ENCODE peak calls at places on chromosomes 12 and 14, in seven cellular contexts. H, X, B, C, E, Y and O are unnamed samples.

GRCh38 chr12:50715174-50715573 is 48.7 kb upstream of the ATF1 start:
- DNase-seq in H (no peak), X (peak; percentile 12), B (no peak), C (no peak), E (no peak), Y (no peak), O (no peak)

GRCh38 chr12:120761581-120761980 is 36.0 kb downstream of the ACADS start:
- DNase-seq in H (no peak), X (peak; percentile 57), B (no peak), C (peak; percentile 98), E (no peak), Y (peak; percentile 66), O (no peak)

GRCh38 chr12:93221841-93222240 is 155.9 kb upstream of the NUDT4 start:
- DNase-seq in H (no peak), X (no peak), B (no peak), C (no peak), E (no peak), Y (no peak), O (no peak)

GRCh38 chr12:106907411-106907810 is 48.3 kb upstream of the TMEM263 start:
- DNase-seq in H (no peak), X (no peak), B (no peak), C (no peak), E (no peak), Y (peak; percentile 33), O (no peak)

GRCh38 chr14:36955376-36955775 is 217.0 kb downstream of the SLC25A21 start:
- DNase-seq in H (no peak), X (peak; percentile 10), B (no peak), C (no peak), E (no peak), Y (no peak), O (no peak)

GRCh38 chr14:35412281-35413057 is 7.9 kb upstream of the NFKBIA start:
- DNase-seq in H (no peak), X (no peak), B (no peak), C (peak; percentile 44), E (no peak), Y (no peak), O (no peak)

GRCh38 chr12:88985011-88985410 is 367.3 kb downstream of the DUSP6 start:
- DNase-seq in H (no peak), X (no peak), B (no peak), C (no peak), E (no peak), Y (peak; percentile 31), O (no peak)

GRCh38 chr12:3204143-3204542 is 127.0 kb downstream of the TSPAN9 start:
- DNase-seq in H (no peak), X (no peak), B (peak; percentile 75), C (no peak), E (no peak), Y (no peak), O (no peak)

GRCh38 chr12:101570022-101570421 is 24.7 kb upstream of the MYBPC1 start:
- DNase-seq in H (no peak), X (peak; percentile 63), B (no peak), C (peak; percentile 29), E (no peak), Y (peak; percentile 48), O (peak; percentile 87)

GRCh38 chr14:98293527-98293926 is 978.5 kb downstream of the BCL11B start:
- DNase-seq in H (no peak), X (no peak), B (no peak), C (no peak), E (no peak), Y (no peak), O (no peak)

GRCh38 chr12:49741882-49742620 is 694 bp downstream of the TMBIM6 start:
- DNase-seq in H (no peak), X (peak; percentile 86), B (peak; percentile 84), C (peak; percentile 94), E (peak; percentile 27), Y (peak; percentile 94), O (peak; percentile 95)

GRCh38 chr12:47004634-47005033 is 74.8 kb upstream of the PCED1B start:
- DNase-seq in H (no peak), X (peak; percentile 17), B (no peak), C (peak; percentile 11), E (no peak), Y (no peak), O (no peak)

GRCh38 chr12:128381961-128382360 is 115.0 kb downstream of the TMEM132C start:
- DNase-seq in H (no peak), X (no peak), B (no peak), C (no peak), E (no peak), Y (no peak), O (no peak)

GRCh38 chr12:82955020-82955419 is 268.3 kb downstream of the TMTC2 start:
- DNase-seq in H (no peak), X (no peak), B (no peak), C (no peak), E (no peak), Y (peak; percentile 12), O (no peak)

GRCh38 chr12:82954572-82954971 is 267.9 kb downstream of the TMTC2 start:
- DNase-seq in H (no peak), X (no peak), B (no peak), C (no peak), E (no peak), Y (no peak), O (no peak)

GRCh38 chr12:82954064-82954463 is 267.4 kb downstream of the TMTC2 start:
- DNase-seq in H (no peak), X (no peak), B (no peak), C (no peak), E (no peak), Y (no peak), O (no peak)

GRCh38 chr12:82953397-82953796 is 266.7 kb downstream of the TMTC2 start:
- DNase-seq in H (no peak), X (no peak), B (no peak), C (no peak), E (no peak), Y (no peak), O (no peak)

DNA sequence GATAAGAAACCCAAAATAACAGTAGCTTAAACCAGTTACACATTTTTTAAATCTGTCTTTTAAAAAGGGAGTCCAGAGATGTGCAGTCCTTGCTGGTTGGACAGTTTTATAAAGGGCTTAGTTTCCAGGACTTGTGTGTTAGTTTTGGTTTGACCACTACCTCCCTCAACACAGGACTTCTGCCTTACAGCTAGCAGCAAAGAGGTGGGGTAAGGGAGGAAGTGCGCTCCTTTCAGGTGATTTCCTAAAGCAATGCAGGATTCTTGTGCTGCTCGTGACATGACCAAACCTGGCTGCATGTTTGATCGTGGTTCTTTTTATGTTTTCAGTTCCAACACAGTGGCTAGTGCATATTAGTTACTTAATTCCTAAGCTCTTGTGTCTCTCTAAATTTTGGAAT is 266.2 kb downstream of the TMTC2 start:
- DNase-seq in H (no peak), X (no peak), B (no peak), C (no peak), E (no peak), Y (peak; percentile 64), O (peak; percentile 16)
- H3K23ac ChIP-seq in H (no peak overlapping the region), X (no peak overlapping the region), B (no peak overlapping the region), C (no peak overlapping the region), E (no peak overlapping the region), Y (no peak overlapping the region), O (no peak overlapping the region)

GRCh38 chr14:32709072-32709471 is 229.6 kb upstream of the NPAS3 start:
- DNase-seq in H (no peak), X (peak; percentile 77), B (no peak), C (peak; percentile 83), E (no peak), Y (peak; percentile 25), O (no peak)

GRCh38 chr14:32708134-32708533 is 230.5 kb upstream of the NPAS3 start:
- DNase-seq in H (no peak), X (no peak), B (no peak), C (no peak), E (no peak), Y (no peak), O (no peak)

GRCh38 chr14:32703246-32703645 is 235.4 kb upstream of the NPAS3 start:
- DNase-seq in H (no peak), X (no peak), B (no peak), C (no peak), E (no peak), Y (no peak), O (no peak)

GRCh38 chr14:32710351-32711102 is 228.2 kb upstream of the NPAS3 start:
- DNase-seq in H (no peak), X (peak; percentile 49), B (no peak), C (no peak), E (no peak), Y (peak; percentile 99), O (no peak)

DNA sequence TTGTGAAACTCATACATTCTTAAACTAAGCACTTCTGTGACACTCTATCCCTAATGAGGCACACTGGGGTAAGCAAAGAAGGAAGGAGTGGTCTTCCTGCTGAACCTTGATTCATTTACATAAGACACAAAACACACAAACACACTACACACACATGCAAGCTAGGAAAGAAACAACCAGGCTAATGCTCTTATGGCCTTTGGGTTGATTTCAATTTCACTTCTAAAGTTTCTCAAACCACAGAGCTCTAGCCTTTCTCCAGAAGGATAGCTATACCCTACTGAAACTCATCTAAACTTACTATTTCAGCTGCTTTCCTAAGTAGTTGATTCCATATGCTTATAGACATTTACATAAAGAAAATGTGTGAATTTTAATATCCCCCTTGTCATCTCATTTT is 232.0 kb upstream of the NPAS3 start:
- DNase-seq in H (no peak), X (no peak), B (no peak), C (no peak), E (no peak), Y (no peak), O (no peak)
- H3K4me1 ChIP-seq in H (peaks cover 37% of the 10 kb centered on the region), X (no peaks in the 10 kb centered on the region), B (no peaks in the 10 kb centered on the region), C (no peaks in the 10 kb centered on the region), E (no peaks in the 10 kb centered on the region), Y (peaks cover 2% of the 10 kb centered on the region), O (no peaks in the 10 kb centered on the region)

GRCh38 chr14:26187996-26188605 is 409.7 kb downstream of the NOVA1 start:
- DNase-seq in H (no peak), X (no peak), B (no peak), C (no peak), E (no peak), Y (no peak), O (no peak)
- H3K18ac ChIP-seq in H (no peak overlapping the region), X (no peak overlapping the region), B (no peak overlapping the region), C (no peak overlapping the region), E (no peak overlapping the region), Y (no peak overlapping the region), O (no peak overlapping the region)

GRCh38 chr14:92458959-92459478 is 54.6 kb upstream of the RIN3 start:
- DNase-seq in H (no peak), X (no peak), B (peak; percentile 20), C (no peak), E (no peak), Y (no peak), O (no peak)

GRCh38 chr14:92460541-92460915 is 53.1 kb upstream of the RIN3 start:
- DNase-seq in H (no peak), X (no peak), B (no peak), C (no peak), E (no peak), Y (no peak), O (no peak)

GRCh38 chr14:92460916-92461579 is 52.5 kb upstream of the RIN3 start:
- DNase-seq in H (no peak), X (peak; percentile 82), B (peak; percentile 37), C (peak; percentile 76), E (no peak), Y (peak; percentile 92), O (no peak)

GRCh38 chr14:92458136-92458958 is 55.2 kb upstream of the RIN3 start:
- DNase-seq in H (no peak), X (no peak), B (no peak), C (no peak), E (no peak), Y (no peak), O (no peak)

GRCh38 chr14:92459479-92460421 is 53.8 kb upstream of the RIN3 start:
- DNase-seq in H (no peak), X (no peak), B (peak; percentile 37), C (no peak), E (no peak), Y (no peak), O (no peak)
- H3K23ac ChIP-seq in H (no peak overlapping the region), X (no peak overlapping the region), B (no peak overlapping the region), C (no peak overlapping the region), E (no peak overlapping the region), Y (no peak overlapping the region), O (no peak overlapping the region)